ENCODE peak calls at places on chromosomes 13 and 19, in eight cellular contexts. One of them, this sample, is unnamed.

GRCh38 chr19:607301-608154 is 17.8 kb downstream of the HCN2 start:
- DNase-seq in memory B cell: no peak
- DNase-seq in T-helper 9 cell: no peak
- DNase-seq in hypothalamus: no peak
- DNase-seq in stimulated activated CD4-positive, alpha-beta T cell treated with anti-CD3 and anti-CD28 coated beads, Interleukin-12 subunit alpha, Interleukin-12 subunit beta, amount 100 ng/mL, for 4 hours: no peak
- DNase-seq in trophoblast cell: no peak
- DNase-seq in stimulated activated CD8-positive, alpha-beta memory T cell treated with anti-CD3 and anti-CD28 coated beads, Interleukin-15, amount 100 ng/mL, for 24 hours: no peak
- DNase-seq in pancreas: no peak
- DNase-seq in this sample: no peak

GRCh38 chr19:862529-863304 is 3.3 kb downstream of the CFD start:
- DNase-seq in hypothalamus: no peak
- DNase-seq in stimulated activated CD8-positive, alpha-beta memory T cell treated with anti-CD3 and anti-CD28 coated beads, Interleukin-15, amount 100 ng/mL, for 24 hours: peak
- DNase-seq in trophoblast cell: peak
- DNase-seq in stimulated activated CD4-positive, alpha-beta T cell treated with anti-CD3 and anti-CD28 coated beads, Interleukin-12 subunit alpha, Interleukin-12 subunit beta, amount 100 ng/mL, for 4 hours: peak
- DNase-seq in memory B cell: peak
- DNase-seq in T-helper 9 cell: peak
- DNase-seq in pancreas: peak
- DNase-seq in this sample: peak

GRCh38 chr19:18388328-18389094 is 2.6 kb downstream of the GDF15 start:
- DNase-seq in memory B cell: peak
- DNase-seq in stimulated activated CD4-positive, alpha-beta T cell treated with anti-CD3 and anti-CD28 coated beads, Interleukin-12 subunit alpha, Interleukin-12 subunit beta, amount 100 ng/mL, for 4 hours: peak
- DNase-seq in pancreas: peak
- DNase-seq in trophoblast cell: peak
- DNase-seq in hypothalamus: peak
- DNase-seq in stimulated activated CD8-positive, alpha-beta memory T cell treated with anti-CD3 and anti-CD28 coated beads, Interleukin-15, amount 100 ng/mL, for 24 hours: peak
- DNase-seq in T-helper 9 cell: peak
- DNase-seq in this sample: peak

GRCh38 chr13:82739881-82740280 is 1142.4 kb downstream of the SLITRK1 start:
- DNase-seq in T-helper 9 cell: no peak
- DNase-seq in stimulated activated CD8-positive, alpha-beta memory T cell treated with anti-CD3 and anti-CD28 coated beads, Interleukin-15, amount 100 ng/mL, for 24 hours: no peak
- DNase-seq in hypothalamus: no peak
- DNase-seq in memory B cell: no peak
- DNase-seq in pancreas: no peak
- DNase-seq in stimulated activated CD4-positive, alpha-beta T cell treated with anti-CD3 and anti-CD28 coated beads, Interleukin-12 subunit alpha, Interleukin-12 subunit beta, amount 100 ng/mL, for 4 hours: no peak
- DNase-seq in trophoblast cell: no peak
- DNase-seq in this sample: peak

GRCh38 chr13:24118576-24118975 is 41.9 kb upstream of the SPATA13 start:
- DNase-seq in stimulated activated CD4-positive, alpha-beta T cell treated with anti-CD3 and anti-CD28 coated beads, Interleukin-12 subunit alpha, Interleukin-12 subunit beta, amount 100 ng/mL, for 4 hours: no peak
- DNase-seq in pancreas: no peak
- DNase-seq in T-helper 9 cell: no peak
- DNase-seq in trophoblast cell: no peak
- DNase-seq in hypothalamus: no peak
- DNase-seq in memory B cell: no peak
- DNase-seq in stimulated activated CD8-positive, alpha-beta memory T cell treated with anti-CD3 and anti-CD28 coated beads, Interleukin-15, amount 100 ng/mL, for 24 hours: no peak
- DNase-seq in this sample: no peak

GRCh38 chr13:84455143-84455905 is 573.0 kb upstream of the SLITRK1 start:
- DNase-seq in memory B cell: no peak
- DNase-seq in hypothalamus: no peak
- DNase-seq in T-helper 9 cell: no peak
- DNase-seq in trophoblast cell: no peak
- DNase-seq in stimulated activated CD4-positive, alpha-beta T cell treated with anti-CD3 and anti-CD28 coated beads, Interleukin-12 subunit alpha, Interleukin-12 subunit beta, amount 100 ng/mL, for 4 hours: no peak
- DNase-seq in pancreas: no peak
- DNase-seq in stimulated activated CD8-positive, alpha-beta memory T cell treated with anti-CD3 and anti-CD28 coated beads, Interleukin-15, amount 100 ng/mL, for 24 hours: no peak
- DNase-seq in this sample: no peak

GRCh38 chr19:50932018-50932689 is 20.7 kb downstream of the KLK5 start:
- DNase-seq in hypothalamus: no peak
- DNase-seq in memory B cell: no peak
- DNase-seq in stimulated activated CD4-positive, alpha-beta T cell treated with anti-CD3 and anti-CD28 coated beads, Interleukin-12 subunit alpha, Interleukin-12 subunit beta, amount 100 ng/mL, for 4 hours: no peak
- DNase-seq in pancreas: no peak
- DNase-seq in T-helper 9 cell: no peak
- DNase-seq in stimulated activated CD8-positive, alpha-beta memory T cell treated with anti-CD3 and anti-CD28 coated beads, Interleukin-15, amount 100 ng/mL, for 24 hours: no peak
- DNase-seq in trophoblast cell: no peak
- DNase-seq in this sample: no peak

GRCh38 chr19:19488041-19488874 is 27.1 kb downstream of the TSSK6 start:
- DNase-seq in pancreas: peak
- DNase-seq in T-helper 9 cell: no peak
- DNase-seq in hypothalamus: no peak
- DNase-seq in memory B cell: no peak
- DNase-seq in stimulated activated CD4-positive, alpha-beta T cell treated with anti-CD3 and anti-CD28 coated beads, Interleukin-12 subunit alpha, Interleukin-12 subunit beta, amount 100 ng/mL, for 4 hours: no peak
- DNase-seq in trophoblast cell: peak
- DNase-seq in stimulated activated CD8-positive, alpha-beta memory T cell treated with anti-CD3 and anti-CD28 coated beads, Interleukin-15, amount 100 ng/mL, for 24 hours: no peak
- DNase-seq in this sample: peak

GRCh38 chr19:18009412-18010066 is 1.6 kb downstream of the ARRDC2 start:
- DNase-seq in hypothalamus: no peak
- DNase-seq in stimulated activated CD4-positive, alpha-beta T cell treated with anti-CD3 and anti-CD28 coated beads, Interleukin-12 subunit alpha, Interleukin-12 subunit beta, amount 100 ng/mL, for 4 hours: no peak
- DNase-seq in stimulated activated CD8-positive, alpha-beta memory T cell treated with anti-CD3 and anti-CD28 coated beads, Interleukin-15, amount 100 ng/mL, for 24 hours: no peak
- DNase-seq in T-helper 9 cell: no peak
- DNase-seq in pancreas: no peak
- DNase-seq in trophoblast cell: no peak
- DNase-seq in memory B cell: no peak
- DNase-seq in this sample: peak

GRCh38 chr19:40443131-40443929 is 805 bp downstream of the SERTAD3 start:
- DNase-seq in pancreas: peak
- DNase-seq in T-helper 9 cell: peak
- DNase-seq in stimulated activated CD4-positive, alpha-beta T cell treated with anti-CD3 and anti-CD28 coated beads, Interleukin-12 subunit alpha, Interleukin-12 subunit beta, amount 100 ng/mL, for 4 hours: peak
- DNase-seq in stimulated activated CD8-positive, alpha-beta memory T cell treated with anti-CD3 and anti-CD28 coated beads, Interleukin-15, amount 100 ng/mL, for 24 hours: peak
- DNase-seq in trophoblast cell: peak
- DNase-seq in memory B cell: peak
- DNase-seq in hypothalamus: peak
- DNase-seq in this sample: peak

GRCh38 chr13:31154939-31155338 is 6.8 kb downstream of the HSPH1 start:
- DNase-seq in hypothalamus: no peak
- DNase-seq in stimulated activated CD4-positive, alpha-beta T cell treated with anti-CD3 and anti-CD28 coated beads, Interleukin-12 subunit alpha, Interleukin-12 subunit beta, amount 100 ng/mL, for 4 hours: no peak
- DNase-seq in stimulated activated CD8-positive, alpha-beta memory T cell treated with anti-CD3 and anti-CD28 coated beads, Interleukin-15, amount 100 ng/mL, for 24 hours: no peak
- DNase-seq in memory B cell: no peak
- DNase-seq in trophoblast cell: no peak
- DNase-seq in pancreas: no peak
- DNase-seq in T-helper 9 cell: no peak
- DNase-seq in this sample: no peak

GRCh38 chr19:3606174-3606689 is 443 bp downstream of the TBXA2R start:
- DNase-seq in memory B cell: no peak
- DNase-seq in stimulated activated CD4-positive, alpha-beta T cell treated with anti-CD3 and anti-CD28 coated beads, Interleukin-12 subunit alpha, Interleukin-12 subunit beta, amount 100 ng/mL, for 4 hours: peak
- DNase-seq in hypothalamus: no peak
- DNase-seq in pancreas: peak
- DNase-seq in T-helper 9 cell: no peak
- DNase-seq in stimulated activated CD8-positive, alpha-beta memory T cell treated with anti-CD3 and anti-CD28 coated beads, Interleukin-15, amount 100 ng/mL, for 24 hours: no peak
- DNase-seq in trophoblast cell: peak
- DNase-seq in this sample: no peak

GRCh38 chr13:80276371-80277289 is 64.3 kb downstream of the SPRY2 start:
- DNase-seq in trophoblast cell: peak
- DNase-seq in hypothalamus: no peak
- DNase-seq in stimulated activated CD8-positive, alpha-beta memory T cell treated with anti-CD3 and anti-CD28 coated beads, Interleukin-15, amount 100 ng/mL, for 24 hours: no peak
- DNase-seq in T-helper 9 cell: no peak
- DNase-seq in stimulated activated CD4-positive, alpha-beta T cell treated with anti-CD3 and anti-CD28 coated beads, Interleukin-12 subunit alpha, Interleukin-12 subunit beta, amount 100 ng/mL, for 4 hours: no peak
- DNase-seq in memory B cell: no peak
- DNase-seq in pancreas: no peak
- DNase-seq in this sample: peak

GRCh38 chr19:46416077-46416709 is 2.8 kb upstream of the CCDC8 start:
- DNase-seq in stimulated activated CD8-positive, alpha-beta memory T cell treated with anti-CD3 and anti-CD28 coated beads, Interleukin-15, amount 100 ng/mL, for 24 hours: no peak
- DNase-seq in stimulated activated CD4-positive, alpha-beta T cell treated with anti-CD3 and anti-CD28 coated beads, Interleukin-12 subunit alpha, Interleukin-12 subunit beta, amount 100 ng/mL, for 4 hours: peak
- DNase-seq in T-helper 9 cell: no peak
- DNase-seq in trophoblast cell: peak
- DNase-seq in pancreas: peak
- DNase-seq in hypothalamus: peak
- DNase-seq in memory B cell: no peak
- DNase-seq in this sample: peak

GRCh38 chr19:47762615-47763308 is 15.7 kb upstream of the SELENOW start:
- DNase-seq in trophoblast cell: peak
- DNase-seq in stimulated activated CD8-positive, alpha-beta memory T cell treated with anti-CD3 and anti-CD28 coated beads, Interleukin-15, amount 100 ng/mL, for 24 hours: no peak
- DNase-seq in T-helper 9 cell: no peak
- DNase-seq in memory B cell: no peak
- DNase-seq in pancreas: no peak
- DNase-seq in stimulated activated CD4-positive, alpha-beta T cell treated with anti-CD3 and anti-CD28 coated beads, Interleukin-12 subunit alpha, Interleukin-12 subunit beta, amount 100 ng/mL, for 4 hours: no peak
- DNase-seq in hypothalamus: no peak
- DNase-seq in this sample: peak

GRCh38 chr13:114153485-114154080 is 21.2 kb upstream of the RASA3 start:
- DNase-seq in hypothalamus: no peak
- DNase-seq in pancreas: no peak
- DNase-seq in memory B cell: no peak
- DNase-seq in T-helper 9 cell: no peak
- DNase-seq in stimulated activated CD8-positive, alpha-beta memory T cell treated with anti-CD3 and anti-CD28 coated beads, Interleukin-15, amount 100 ng/mL, for 24 hours: no peak
- DNase-seq in stimulated activated CD4-positive, alpha-beta T cell treated with anti-CD3 and anti-CD28 coated beads, Interleukin-12 subunit alpha, Interleukin-12 subunit beta, amount 100 ng/mL, for 4 hours: no peak
- DNase-seq in trophoblast cell: no peak
- DNase-seq in this sample: no peak

GRCh38 chr13:70108276-70108845 is at the start of gene KLHL1:
- DNase-seq in hypothalamus: no peak
- DNase-seq in stimulated activated CD4-positive, alpha-beta T cell treated with anti-CD3 and anti-CD28 coated beads, Interleukin-12 subunit alpha, Interleukin-12 subunit beta, amount 100 ng/mL, for 4 hours: no peak
- DNase-seq in memory B cell: no peak
- DNase-seq in T-helper 9 cell: no peak
- DNase-seq in trophoblast cell: no peak
- DNase-seq in pancreas: no peak
- DNase-seq in stimulated activated CD8-positive, alpha-beta memory T cell treated with anti-CD3 and anti-CD28 coated beads, Interleukin-15, amount 100 ng/mL, for 24 hours: no peak
- DNase-seq in this sample: no peak

GRCh38 chr19:35556846-35557538 is 6.5 kb downstream of the ATP4A start:
- DNase-seq in memory B cell: no peak
- DNase-seq in hypothalamus: no peak
- DNase-seq in stimulated activated CD8-positive, alpha-beta memory T cell treated with anti-CD3 and anti-CD28 coated beads, Interleukin-15, amount 100 ng/mL, for 24 hours: no peak
- DNase-seq in stimulated activated CD4-positive, alpha-beta T cell treated with anti-CD3 and anti-CD28 coated beads, Interleukin-12 subunit alpha, Interleukin-12 subunit beta, amount 100 ng/mL, for 4 hours: no peak
- DNase-seq in T-helper 9 cell: no peak
- DNase-seq in trophoblast cell: no peak
- DNase-seq in pancreas: no peak
- DNase-seq in this sample: no peak

GRCh38 chr13:44396295-44396962 is 22.8 kb downstream of the SERP2 start:
- DNase-seq in memory B cell: no peak
- DNase-seq in trophoblast cell: no peak
- DNase-seq in pancreas: no peak
- DNase-seq in hypothalamus: no peak
- DNase-seq in stimulated activated CD8-positive, alpha-beta memory T cell treated with anti-CD3 and anti-CD28 coated beads, Interleukin-15, amount 100 ng/mL, for 24 hours: no peak
- DNase-seq in T-helper 9 cell: no peak
- DNase-seq in stimulated activated CD4-positive, alpha-beta T cell treated with anti-CD3 and anti-CD28 coated beads, Interleukin-12 subunit alpha, Interleukin-12 subunit beta, amount 100 ng/mL, for 4 hours: no peak
- DNase-seq in this sample: no peak

GRCh38 chr19:294341-294818 is 3.2 kb upstream of the PLPP2 start:
- DNase-seq in trophoblast cell: peak
- DNase-seq in stimulated activated CD4-positive, alpha-beta T cell treated with anti-CD3 and anti-CD28 coated beads, Interleukin-12 subunit alpha, Interleukin-12 subunit beta, amount 100 ng/mL, for 4 hours: no peak
- DNase-seq in memory B cell: no peak
- DNase-seq in T-helper 9 cell: no peak
- DNase-seq in hypothalamus: no peak
- DNase-seq in stimulated activated CD8-positive, alpha-beta memory T cell treated with anti-CD3 and anti-CD28 coated beads, Interleukin-15, amount 100 ng/mL, for 24 hours: no peak
- DNase-seq in pancreas: peak
- DNase-seq in this sample: peak

GRCh38 chr13:23739597-23739996 is 149.6 kb downstream of the MIPEP start:
- DNase-seq in hypothalamus: no peak
- DNase-seq in stimulated activated CD4-positive, alpha-beta T cell treated with anti-CD3 and anti-CD28 coated beads, Interleukin-12 subunit alpha, Interleukin-12 subunit beta, amount 100 ng/mL, for 4 hours: no peak
- DNase-seq in T-helper 9 cell: no peak
- DNase-seq in memory B cell: no peak
- DNase-seq in trophoblast cell: no peak
- DNase-seq in pancreas: no peak
- DNase-seq in stimulated activated CD8-positive, alpha-beta memory T cell treated with anti-CD3 and anti-CD28 coated beads, Interleukin-15, amount 100 ng/mL, for 24 hours: no peak
- DNase-seq in this sample: no peak

GRCh38 chr13:79915386-79915785 is 425.5 kb downstream of the SPRY2 start:
- DNase-seq in memory B cell: no peak
- DNase-seq in pancreas: no peak
- DNase-seq in trophoblast cell: no peak
- DNase-seq in stimulated activated CD8-positive, alpha-beta memory T cell treated with anti-CD3 and anti-CD28 coated beads, Interleukin-15, amount 100 ng/mL, for 24 hours: no peak
- DNase-seq in hypothalamus: no peak
- DNase-seq in stimulated activated CD4-positive, alpha-beta T cell treated with anti-CD3 and anti-CD28 coated beads, Interleukin-12 subunit alpha, Interleukin-12 subunit beta, amount 100 ng/mL, for 4 hours: no peak
- DNase-seq in T-helper 9 cell: no peak
- DNase-seq in this sample: peak

GRCh38 chr19:6639439-6639838 is 30.5 kb downstream of the TNFSF14 start:
- DNase-seq in memory B cell: no peak
- DNase-seq in stimulated activated CD8-positive, alpha-beta memory T cell treated with anti-CD3 and anti-CD28 coated beads, Interleukin-15, amount 100 ng/mL, for 24 hours: no peak
- DNase-seq in stimulated activated CD4-positive, alpha-beta T cell treated with anti-CD3 and anti-CD28 coated beads, Interleukin-12 subunit alpha, Interleukin-12 subunit beta, amount 100 ng/mL, for 4 hours: no peak
- DNase-seq in pancreas: no peak
- DNase-seq in trophoblast cell: peak
- DNase-seq in T-helper 9 cell: no peak
- DNase-seq in hypothalamus: no peak
- DNase-seq in this sample: peak

GRCh38 chr13:52851153-52851962 is 2.9 kb upstream of the PCDH8 start:
- DNase-seq in T-helper 9 cell: no peak
- DNase-seq in stimulated activated CD8-positive, alpha-beta memory T cell treated with anti-CD3 and anti-CD28 coated beads, Interleukin-15, amount 100 ng/mL, for 24 hours: no peak
- DNase-seq in stimulated activated CD4-positive, alpha-beta T cell treated with anti-CD3 and anti-CD28 coated beads, Interleukin-12 subunit alpha, Interleukin-12 subunit beta, amount 100 ng/mL, for 4 hours: no peak
- DNase-seq in hypothalamus: no peak
- DNase-seq in trophoblast cell: peak
- DNase-seq in pancreas: peak
- DNase-seq in memory B cell: no peak
- DNase-seq in this sample: no peak

GRCh38 chr19:47469719-47470118 is 2.0 kb downstream of the SLC8A2 start:
- DNase-seq in pancreas: peak
- DNase-seq in stimulated activated CD8-positive, alpha-beta memory T cell treated with anti-CD3 and anti-CD28 coated beads, Interleukin-15, amount 100 ng/mL, for 24 hours: no peak
- DNase-seq in hypothalamus: no peak
- DNase-seq in stimulated activated CD4-positive, alpha-beta T cell treated with anti-CD3 and anti-CD28 coated beads, Interleukin-12 subunit alpha, Interleukin-12 subunit beta, amount 100 ng/mL, for 4 hours: no peak
- DNase-seq in memory B cell: no peak
- DNase-seq in T-helper 9 cell: no peak
- DNase-seq in trophoblast cell: no peak
- DNase-seq in this sample: no peak

GRCh38 chr19:35349614-35350521 is 2.2 kb downstream of the FFAR1 start:
- DNase-seq in memory B cell: peak
- DNase-seq in trophoblast cell: no peak
- DNase-seq in stimulated activated CD4-positive, alpha-beta T cell treated with anti-CD3 and anti-CD28 coated beads, Interleukin-12 subunit alpha, Interleukin-12 subunit beta, amount 100 ng/mL, for 4 hours: no peak
- DNase-seq in stimulated activated CD8-positive, alpha-beta memory T cell treated with anti-CD3 and anti-CD28 coated beads, Interleukin-15, amount 100 ng/mL, for 24 hours: no peak
- DNase-seq in pancreas: no peak
- DNase-seq in T-helper 9 cell: no peak
- DNase-seq in hypothalamus: no peak
- DNase-seq in this sample: no peak

GRCh38 chr13:98942997-98943396 is 34.9 kb downstream of the DOCK9 start:
- DNase-seq in memory B cell: no peak
- DNase-seq in pancreas: no peak
- DNase-seq in T-helper 9 cell: no peak
- DNase-seq in trophoblast cell: no peak
- DNase-seq in stimulated activated CD4-positive, alpha-beta T cell treated with anti-CD3 and anti-CD28 coated beads, Interleukin-12 subunit alpha, Interleukin-12 subunit beta, amount 100 ng/mL, for 4 hours: no peak
- DNase-seq in hypothalamus: no peak
- DNase-seq in stimulated activated CD8-positive, alpha-beta memory T cell treated with anti-CD3 and anti-CD28 coated beads, Interleukin-15, amount 100 ng/mL, for 24 hours: no peak
- DNase-seq in this sample: peak

GRCh38 chr13:43303040-43303729 is 279.8 kb downstream of the DNAJC15 start:
- DNase-seq in memory B cell: no peak
- DNase-seq in pancreas: peak
- DNase-seq in stimulated activated CD8-positive, alpha-beta memory T cell treated with anti-CD3 and anti-CD28 coated beads, Interleukin-15, amount 100 ng/mL, for 24 hours: no peak
- DNase-seq in stimulated activated CD4-positive, alpha-beta T cell treated with anti-CD3 and anti-CD28 coated beads, Interleukin-12 subunit alpha, Interleukin-12 subunit beta, amount 100 ng/mL, for 4 hours: no peak
- DNase-seq in hypothalamus: peak
- DNase-seq in trophoblast cell: peak
- DNase-seq in T-helper 9 cell: no peak
- DNase-seq in this sample: peak

GRCh38 chr19:2247433-2248101 is 1.6 kb upstream of the AMH start:
- DNase-seq in hypothalamus: no peak
- DNase-seq in stimulated activated CD8-positive, alpha-beta memory T cell treated with anti-CD3 and anti-CD28 coated beads, Interleukin-15, amount 100 ng/mL, for 24 hours: no peak
- DNase-seq in memory B cell: no peak
- DNase-seq in trophoblast cell: no peak
- DNase-seq in pancreas: peak
- DNase-seq in T-helper 9 cell: no peak
- DNase-seq in stimulated activated CD4-positive, alpha-beta T cell treated with anti-CD3 and anti-CD28 coated beads, Interleukin-12 subunit alpha, Interleukin-12 subunit beta, amount 100 ng/mL, for 4 hours: no peak
- DNase-seq in this sample: no peak

GRCh38 chr13:44810067-44810840 is 179.0 kb downstream of the NUFIP1 start:
- DNase-seq in hypothalamus: no peak
- DNase-seq in memory B cell: no peak
- DNase-seq in trophoblast cell: peak
- DNase-seq in pancreas: no peak
- DNase-seq in stimulated activated CD8-positive, alpha-beta memory T cell treated with anti-CD3 and anti-CD28 coated beads, Interleukin-15, amount 100 ng/mL, for 24 hours: no peak
- DNase-seq in stimulated activated CD4-positive, alpha-beta T cell treated with anti-CD3 and anti-CD28 coated beads, Interleukin-12 subunit alpha, Interleukin-12 subunit beta, amount 100 ng/mL, for 4 hours: no peak
- DNase-seq in T-helper 9 cell: no peak
- DNase-seq in this sample: no peak

GRCh38 chr13:31321457-31321856 is 121.7 kb downstream of the B3GLCT start:
- DNase-seq in T-helper 9 cell: no peak
- DNase-seq in memory B cell: no peak
- DNase-seq in trophoblast cell: no peak
- DNase-seq in stimulated activated CD4-positive, alpha-beta T cell treated with anti-CD3 and anti-CD28 coated beads, Interleukin-12 subunit alpha, Interleukin-12 subunit beta, amount 100 ng/mL, for 4 hours: no peak
- DNase-seq in stimulated activated CD8-positive, alpha-beta memory T cell treated with anti-CD3 and anti-CD28 coated beads, Interleukin-15, amount 100 ng/mL, for 24 hours: no peak
- DNase-seq in hypothalamus: no peak
- DNase-seq in pancreas: no peak
- DNase-seq in this sample: no peak

GRCh38 chr19:16260794-16261161 is 63.1 kb downstream of the AP1M1 start:
- DNase-seq in stimulated activated CD4-positive, alpha-beta T cell treated with anti-CD3 and anti-CD28 coated beads, Interleukin-12 subunit alpha, Interleukin-12 subunit beta, amount 100 ng/mL, for 4 hours: no peak
- DNase-seq in memory B cell: peak
- DNase-seq in T-helper 9 cell: no peak
- DNase-seq in pancreas: no peak
- DNase-seq in stimulated activated CD8-positive, alpha-beta memory T cell treated with anti-CD3 and anti-CD28 coated beads, Interleukin-15, amount 100 ng/mL, for 24 hours: no peak
- DNase-seq in trophoblast cell: no peak
- DNase-seq in hypothalamus: no peak
- DNase-seq in this sample: no peak

GRCh38 chr13:60418954-60419353 is 21.9 kb downstream of the TDRD3 start:
- DNase-seq in T-helper 9 cell: no peak
- DNase-seq in trophoblast cell: no peak
- DNase-seq in memory B cell: no peak
- DNase-seq in pancreas: no peak
- DNase-seq in stimulated activated CD4-positive, alpha-beta T cell treated with anti-CD3 and anti-CD28 coated beads, Interleukin-12 subunit alpha, Interleukin-12 subunit beta, amount 100 ng/mL, for 4 hours: no peak
- DNase-seq in hypothalamus: no peak
- DNase-seq in stimulated activated CD8-positive, alpha-beta memory T cell treated with anti-CD3 and anti-CD28 coated beads, Interleukin-15, amount 100 ng/mL, for 24 hours: no peak
- DNase-seq in this sample: no peak

GRCh38 chr19:7506385-7507328 is 9.2 kb upstream of the ZNF358 start:
- DNase-seq in stimulated activated CD8-positive, alpha-beta memory T cell treated with anti-CD3 and anti-CD28 coated beads, Interleukin-15, amount 100 ng/mL, for 24 hours: no peak
- DNase-seq in stimulated activated CD4-positive, alpha-beta T cell treated with anti-CD3 and anti-CD28 coated beads, Interleukin-12 subunit alpha, Interleukin-12 subunit beta, amount 100 ng/mL, for 4 hours: no peak
- DNase-seq in T-helper 9 cell: no peak
- DNase-seq in pancreas: peak
- DNase-seq in memory B cell: no peak
- DNase-seq in trophoblast cell: peak
- DNase-seq in hypothalamus: no peak
- DNase-seq in this sample: peak

This sample was measured in fibroblast of mammary gland.